ENCODE peak calls at places on chromosomes 12 and 14, in nine cellular contexts. Z, C, G, J, X, M, S, Y and B are unnamed samples. For H3K4me1, the result is how much of the 10 kb centered on the place peaks cover.

GRCh38 chr12:43370299-43370698 is 181.7 kb downstream of the ADAMTS20 start:
- DNase-seq in Y (peak), X (no peak), G (no peak), M (no peak), J (no peak), C (no peak), Z (peak), S (no peak), B (no peak)

GRCh38 chr14:91244501-91244901 is at the start of gene GPR68:
- DNase-seq in S (no peak), M (peak), Z (no peak), C (no peak), G (no peak), X (peak), Y (peak), J (no peak), B (no peak)

GRCh38 chr14:23556700-23557440 is 799 bp downstream of the THTPA start:
- DNase-seq in X (no peak), J (no peak), G (no peak), Z (no peak), Y (no peak), C (no peak), M (no peak), S (no peak), B (no peak)

GRCh38 chr12:58105225-58106119 is 164.1 kb downstream of the ATP23 start:
- DNase-seq in M (no peak), Z (peak), S (no peak), G (no peak), Y (peak), J (no peak), C (no peak), X (no peak), B (no peak)

GRCh38 chr12:124967016-124967739 is 21.8 kb downstream of the DHX37 start:
- DNase-seq in S (no peak), J (no peak), Y (no peak), M (no peak), Z (no peak), X (no peak), C (no peak), G (no peak), B (no peak)

GRCh38 chr12:52903285-52903854 is 1.5 kb downstream of the KRT8 start:
- DNase-seq in X (peak), C (no peak), Y (peak), J (peak), Z (peak), M (peak), G (peak), S (peak), B (peak)

GRCh38 chr12:54375258-54375579 is 9.3 kb downstream of the ZNF385A start:
- DNase-seq in S (no peak), Z (no peak), X (no peak), G (peak), C (no peak), M (no peak), Y (no peak), J (no peak), B (no peak)

GRCh38 chr14:69013943-69014782 is 35.1 kb upstream of the ACTN1 start:
- DNase-seq in M (peak), X (no peak), Z (peak), S (no peak), Y (peak), G (peak), J (peak), C (no peak), B (no peak)

GRCh38 chr14:90193925-90194324 is 62.4 kb upstream of the PSMC1 start:
- DNase-seq in S (no peak), C (no peak), Y (no peak), X (no peak), J (no peak), Z (no peak), M (no peak), G (no peak), B (no peak)

DNA sequence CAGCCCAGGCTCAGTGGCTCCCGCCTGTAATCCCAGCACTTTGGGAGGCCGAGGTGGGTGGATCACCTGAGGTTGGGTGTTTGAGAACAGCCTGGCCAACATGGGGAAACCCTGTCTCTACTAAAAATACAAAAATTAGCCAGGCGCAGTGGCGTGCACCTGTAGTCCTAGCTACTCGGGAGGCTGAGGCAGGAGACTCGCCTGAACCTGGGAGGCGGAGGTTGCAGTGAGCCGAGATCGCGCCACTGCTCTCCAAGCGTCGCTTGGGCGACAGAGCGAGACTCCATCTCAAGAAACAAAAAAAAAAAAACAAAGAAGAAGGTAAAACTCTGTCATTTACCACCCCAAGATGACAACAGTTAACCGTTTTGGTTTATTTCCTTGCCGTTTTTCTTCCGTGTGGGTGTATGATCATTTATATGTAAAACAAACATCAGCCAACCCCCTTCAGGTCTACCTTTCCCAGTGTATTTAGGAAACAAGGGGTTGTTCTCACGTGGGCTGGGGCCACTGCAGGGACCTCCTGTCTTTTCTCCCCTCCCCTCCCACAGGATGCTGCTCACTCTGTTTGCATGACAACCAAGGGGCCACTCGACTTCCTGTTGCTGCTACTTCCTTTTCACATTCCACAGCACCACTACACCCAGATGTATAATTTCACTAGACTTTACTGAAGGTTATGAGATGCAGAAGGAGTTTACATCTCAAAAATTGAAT is 13.6 kb downstream of the TTC9 start:
- DNase-seq in X (peak), J (no peak), Z (peak), M (peak), C (peak), Y (no peak), G (no peak), S (no peak), B (peak)
- H3K4me3 ChIP-seq in X (peak), J (no peak), Z (no peak), M (no peak), C (no peak), Y (no peak), G (no peak), S (no peak), B (peak)

GRCh38 chr12:49672351-49673181 is 34.6 kb downstream of the FMNL3 start:
- DNase-seq in M (no peak), Y (no peak), J (no peak), X (no peak), Z (peak), C (no peak), S (no peak), G (no peak), B (no peak)

GRCh38 chr12:49673446-49674317 is 33.5 kb downstream of the FMNL3 start:
- DNase-seq in G (peak), M (peak), J (peak), Z (peak), C (peak), Y (peak), X (peak), S (peak), B (no peak)

GRCh38 chr12:49674318-49674985 is 32.8 kb downstream of the FMNL3 start:
- DNase-seq in S (no peak), G (no peak), Y (peak), J (no peak), Z (no peak), C (no peak), X (no peak), M (no peak), B (no peak)

GRCh38 chr12:49667319-49668090 is 39.7 kb downstream of the FMNL3 start:
- DNase-seq in Y (peak), C (no peak), G (no peak), M (no peak), J (no peak), Z (no peak), S (no peak), X (no peak), B (no peak)

DNA sequence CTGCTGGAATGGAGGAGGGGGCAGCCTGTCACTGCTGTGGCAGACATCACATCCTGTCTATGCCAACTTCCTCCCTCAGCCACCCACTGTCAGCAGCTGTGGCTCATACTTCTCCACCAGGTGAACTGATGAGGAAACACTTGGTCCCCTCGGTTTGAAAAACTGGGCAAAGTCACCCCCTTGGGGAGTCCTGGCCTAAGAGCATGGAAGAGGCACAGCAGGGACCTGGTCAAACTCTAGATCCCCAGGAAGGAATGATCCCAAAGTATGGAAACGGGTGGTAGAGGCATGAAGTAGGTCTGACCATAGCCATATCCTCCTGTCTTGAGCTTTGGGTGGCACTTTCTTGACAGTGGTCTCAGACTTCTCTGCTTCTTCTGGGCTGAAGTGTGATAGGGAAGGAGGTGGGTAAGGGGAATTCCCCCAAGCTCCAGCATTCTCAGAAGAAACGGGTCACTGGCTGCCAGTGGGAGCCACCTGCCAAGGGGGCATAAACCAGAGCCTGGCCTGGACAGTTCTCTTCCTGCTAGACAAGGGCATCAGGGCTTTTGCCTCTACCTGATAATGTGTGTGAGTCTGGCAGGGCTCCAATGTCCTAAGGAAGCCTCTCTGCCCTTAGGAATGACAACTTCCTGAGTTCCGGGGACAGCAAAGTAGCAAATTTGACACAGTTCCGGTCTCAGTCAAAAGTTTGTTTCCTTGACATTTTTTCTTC is 36.0 kb downstream of the FMNL3 start:
- DNase-seq in X (peak), S (no peak), J (no peak), C (no peak), Z (peak), Y (no peak), G (no peak), M (no peak), B (peak)
- H3K4me1 ChIP-seq in X (half or more), S (under half), J (half or more), C (half or more), Z (under half), Y (under half), G (half or more), M (under half), B (half or more)

DNA sequence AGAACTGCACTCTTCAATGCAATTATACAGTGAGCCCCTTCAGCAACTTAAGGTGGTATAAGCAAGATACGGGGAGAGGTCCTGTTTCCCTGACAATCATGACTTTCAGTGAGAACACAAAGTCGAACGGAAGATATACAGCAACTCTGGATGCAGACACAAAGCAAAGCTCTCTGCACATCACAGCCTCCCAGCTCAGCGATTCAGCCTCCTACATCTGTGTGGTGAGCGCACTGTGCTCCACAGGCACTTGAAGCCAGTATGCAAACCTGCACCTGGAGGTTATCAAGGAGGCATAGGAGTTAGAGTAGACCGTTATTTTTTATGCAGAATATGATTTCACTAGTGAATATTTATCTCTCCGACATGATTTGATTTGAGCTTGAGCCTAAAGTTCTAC is 152.2 kb upstream of the OR4E1 start:
- DNase-seq in M (no peak), Z (no peak), G (no peak), Y (no peak), C (no peak), S (no peak), X (no peak), J (no peak), B (no peak)
- H3K4me3 ChIP-seq in M (no peak), Z (no peak), G (no peak), Y (no peak), C (no peak), S (no peak), X (no peak), J (no peak), B (no peak)

GRCh38 chr12:93201990-93202389 is 175.7 kb upstream of the NUDT4 start:
- DNase-seq in Y (no peak), X (no peak), G (no peak), Z (no peak), S (no peak), M (no peak), C (no peak), J (no peak), B (no peak)
- H3K4me1 ChIP-seq in Y (under half), X (under half), G (under half), Z (under half), S (under half), M (under half), C (under half), J (under half), B (under half)

GRCh38 chr14:61768240-61768639 is 6.0 kb downstream of the SNAPC1 start:
- DNase-seq in X (no peak), Y (no peak), G (no peak), S (no peak), Z (no peak), C (no peak), J (no peak), M (no peak), B (no peak)
- H3K4me3 ChIP-seq in X (no peak), Y (no peak), G (no peak), S (no peak), Z (no peak), C (no peak), J (no peak), M (no peak), B (no peak)

GRCh38 chr12:95325501-95325900 is 107.9 kb downstream of the VEZT start:
- DNase-seq in S (no peak), M (no peak), C (no peak), X (no peak), G (no peak), Z (no peak), Y (no peak), J (no peak), B (no peak)
- H3K4me1 ChIP-seq in S (under half), M (under half), C (under half), X (under half), G (under half), Z (under half), Y (under half), J (under half), B (under half)

GRCh38 chr12:51160814-51161459 is 12.0 kb downstream of the TFCP2 start:
- DNase-seq in G (no peak), Y (no peak), J (no peak), C (no peak), Z (no peak), X (no peak), M (no peak), S (no peak), B (no peak)
- H3K4me3 ChIP-seq in G (no peak), Y (no peak), J (no peak), C (no peak), Z (no peak), X (no peak), M (no peak), S (no peak), B (no peak)